ENCODE peak calls at places on chromosomes 12 and 14, in six cellular contexts. One of them, this sample, is unnamed.

GRCh38 chr14:30805284-30805683 is 69.1 kb upstream of the COCH start:
- DNase-seq in HuH-7: no peak
- DNase-seq in naive thymus-derived CD8-positive, alpha-beta T cell: no peak
- DNase-seq in GM20000: no peak
- DNase-seq in pancreas: no peak
- DNase-seq in mesenchymal stem cell: no peak
- DNase-seq in this sample: no peak

GRCh38 chr12:54006700-54007220 is 2.0 kb upstream of the HOXC8 start:
- DNase-seq in pancreas: no peak
- DNase-seq in mesenchymal stem cell: peak
- DNase-seq in HuH-7: no peak
- DNase-seq in naive thymus-derived CD8-positive, alpha-beta T cell: no peak
- DNase-seq in GM20000: no peak
- DNase-seq in this sample: no peak

GRCh38 chr12:50569876-50570275 is 65.1 kb downstream of the DIP2B start:
- DNase-seq in mesenchymal stem cell: peak
- DNase-seq in naive thymus-derived CD8-positive, alpha-beta T cell: no peak
- DNase-seq in pancreas: no peak
- DNase-seq in HuH-7: no peak
- DNase-seq in GM20000: no peak
- DNase-seq in this sample: no peak

GRCh38 chr14:66388516-66388915 is 97.7 kb upstream of the CCDC196 start:
- DNase-seq in mesenchymal stem cell: no peak
- DNase-seq in pancreas: no peak
- DNase-seq in GM20000: no peak
- DNase-seq in HuH-7: no peak
- DNase-seq in naive thymus-derived CD8-positive, alpha-beta T cell: no peak
- DNase-seq in this sample: no peak

GRCh38 chr12:32016680-32017482 is 57.7 kb downstream of the RESF1 start:
- DNase-seq in HuH-7: no peak
- DNase-seq in GM20000: no peak
- DNase-seq in mesenchymal stem cell: no peak
- DNase-seq in naive thymus-derived CD8-positive, alpha-beta T cell: no peak
- DNase-seq in pancreas: no peak
- DNase-seq in this sample: no peak

GRCh38 chr12:112473056-112473455 is 54.3 kb downstream of the PTPN11 start:
- DNase-seq in GM20000: no peak
- DNase-seq in HuH-7: peak
- DNase-seq in naive thymus-derived CD8-positive, alpha-beta T cell: no peak
- DNase-seq in pancreas: no peak
- DNase-seq in mesenchymal stem cell: peak
- DNase-seq in this sample: peak

GRCh38 chr12:26524862-26525465 is 308.0 kb downstream of the ITPR2 start:
- DNase-seq in HuH-7: no peak
- DNase-seq in naive thymus-derived CD8-positive, alpha-beta T cell: no peak
- DNase-seq in pancreas: no peak
- DNase-seq in mesenchymal stem cell: peak
- DNase-seq in GM20000: no peak
- DNase-seq in this sample: peak

GRCh38 chr14:71703477-71703876 is 228.8 kb upstream of the RGS6 start:
- DNase-seq in mesenchymal stem cell: peak
- DNase-seq in HuH-7: no peak
- DNase-seq in naive thymus-derived CD8-positive, alpha-beta T cell: no peak
- DNase-seq in pancreas: no peak
- DNase-seq in GM20000: no peak
- DNase-seq in this sample: no peak

GRCh38 chr12:120439646-120440247 is 1.8 kb downstream of the COX6A1 start:
- DNase-seq in mesenchymal stem cell: peak
- DNase-seq in pancreas: peak
- DNase-seq in GM20000: peak
- DNase-seq in naive thymus-derived CD8-positive, alpha-beta T cell: peak
- DNase-seq in HuH-7: peak
- DNase-seq in this sample: peak

GRCh38 chr14:56129941-56130340 is 11.7 kb downstream of the PELI2 start:
- DNase-seq in mesenchymal stem cell: no peak
- DNase-seq in pancreas: no peak
- DNase-seq in GM20000: no peak
- DNase-seq in HuH-7: no peak
- DNase-seq in naive thymus-derived CD8-positive, alpha-beta T cell: no peak
- DNase-seq in this sample: no peak

GRCh38 chr12:91276529-91276928 is 93.9 kb upstream of the DCN start:
- DNase-seq in mesenchymal stem cell: no peak
- DNase-seq in GM20000: no peak
- DNase-seq in naive thymus-derived CD8-positive, alpha-beta T cell: no peak
- DNase-seq in HuH-7: no peak
- DNase-seq in pancreas: no peak
- DNase-seq in this sample: no peak

GRCh38 chr12:104115587-104115975 is 22.4 kb downstream of the NFYB start:
- DNase-seq in naive thymus-derived CD8-positive, alpha-beta T cell: no peak
- DNase-seq in HuH-7: no peak
- DNase-seq in mesenchymal stem cell: no peak
- DNase-seq in GM20000: no peak
- DNase-seq in pancreas: no peak
- DNase-seq in this sample: no peak

GRCh38 chr14:93775744-93776143 is 12.5 kb downstream of the PRIMA1 start:
- DNase-seq in HuH-7: no peak
- DNase-seq in pancreas: no peak
- DNase-seq in mesenchymal stem cell: no peak
- DNase-seq in GM20000: no peak
- DNase-seq in naive thymus-derived CD8-positive, alpha-beta T cell: no peak
- DNase-seq in this sample: no peak

GRCh38 chr12:123382684-123383083 is 1.2 kb upstream of the KMT5A start:
- DNase-seq in mesenchymal stem cell: no peak
- DNase-seq in HuH-7: no peak
- DNase-seq in GM20000: no peak
- DNase-seq in naive thymus-derived CD8-positive, alpha-beta T cell: no peak
- DNase-seq in pancreas: no peak
- DNase-seq in this sample: no peak

GRCh38 chr14:55814873-55815272 is 234.9 kb downstream of the KTN1 start:
- DNase-seq in pancreas: no peak
- DNase-seq in mesenchymal stem cell: no peak
- DNase-seq in HuH-7: no peak
- DNase-seq in naive thymus-derived CD8-positive, alpha-beta T cell: no peak
- DNase-seq in GM20000: no peak
- DNase-seq in this sample: no peak

GRCh38 chr12:88549929-88550328 is 30.3 kb downstream of the KITLG start:
- DNase-seq in HuH-7: no peak
- DNase-seq in GM20000: no peak
- DNase-seq in mesenchymal stem cell: peak
- DNase-seq in naive thymus-derived CD8-positive, alpha-beta T cell: no peak
- DNase-seq in pancreas: no peak
- DNase-seq in this sample: no peak

GRCh38 chr12:108457734-108458361 is 57.2 kb upstream of the FICD start:
- DNase-seq in pancreas: no peak
- DNase-seq in GM20000: no peak
- DNase-seq in naive thymus-derived CD8-positive, alpha-beta T cell: no peak
- DNase-seq in mesenchymal stem cell: no peak
- DNase-seq in HuH-7: no peak
- DNase-seq in this sample: no peak

GRCh38 chr12:131327521-131328488 is 374.1 kb downstream of the ADGRD1 start:
- DNase-seq in naive thymus-derived CD8-positive, alpha-beta T cell: no peak
- DNase-seq in mesenchymal stem cell: no peak
- DNase-seq in pancreas: no peak
- DNase-seq in GM20000: no peak
- DNase-seq in HuH-7: no peak
- DNase-seq in this sample: no peak

GRCh38 chr12:119036878-119037493 is 55.6 kb downstream of the SRRM4 start:
- DNase-seq in naive thymus-derived CD8-positive, alpha-beta T cell: no peak
- DNase-seq in HuH-7: peak
- DNase-seq in GM20000: peak
- DNase-seq in pancreas: no peak
- DNase-seq in mesenchymal stem cell: no peak
- DNase-seq in this sample: peak

GRCh38 chr14:101619484-101619883 is 58.2 kb downstream of the DIO3 start:
- DNase-seq in mesenchymal stem cell: no peak
- DNase-seq in naive thymus-derived CD8-positive, alpha-beta T cell: no peak
- DNase-seq in HuH-7: no peak
- DNase-seq in pancreas: no peak
- DNase-seq in GM20000: no peak
- DNase-seq in this sample: no peak

GRCh38 chr12:52370906-52371608 is 3.8 kb upstream of the KRT85 start:
- DNase-seq in HuH-7: no peak
- DNase-seq in mesenchymal stem cell: no peak
- DNase-seq in GM20000: no peak
- DNase-seq in naive thymus-derived CD8-positive, alpha-beta T cell: no peak
- DNase-seq in pancreas: no peak
- DNase-seq in this sample: no peak

GRCh38 chr12:85405781-85406522 is 125.9 kb downstream of the ALX1 start:
- DNase-seq in pancreas: no peak
- DNase-seq in GM20000: no peak
- DNase-seq in mesenchymal stem cell: peak
- DNase-seq in HuH-7: no peak
- DNase-seq in naive thymus-derived CD8-positive, alpha-beta T cell: no peak
- DNase-seq in this sample: no peak

GRCh38 chr12:11862794-11863193 is 207.9 kb upstream of the BCL2L14 start:
- DNase-seq in GM20000: peak
- DNase-seq in mesenchymal stem cell: peak
- DNase-seq in naive thymus-derived CD8-positive, alpha-beta T cell: no peak
- DNase-seq in pancreas: no peak
- DNase-seq in HuH-7: no peak
- DNase-seq in this sample: no peak

GRCh38 chr12:9378430-9378835 is 170.2 kb upstream of the PZP start:
- DNase-seq in GM20000: no peak
- DNase-seq in pancreas: no peak
- DNase-seq in naive thymus-derived CD8-positive, alpha-beta T cell: no peak
- DNase-seq in HuH-7: peak
- DNase-seq in mesenchymal stem cell: no peak
- DNase-seq in this sample: peak

GRCh38 chr14:93954516-93954830 is 21.9 kb downstream of the ASB2 start:
- DNase-seq in pancreas: no peak
- DNase-seq in mesenchymal stem cell: no peak
- DNase-seq in naive thymus-derived CD8-positive, alpha-beta T cell: no peak
- DNase-seq in HuH-7: no peak
- DNase-seq in GM20000: no peak
- DNase-seq in this sample: no peak

GRCh38 chr12:42568952-42569916 is 20.3 kb downstream of the PRICKLE1 start:
- DNase-seq in GM20000: peak
- DNase-seq in naive thymus-derived CD8-positive, alpha-beta T cell: no peak
- DNase-seq in pancreas: no peak
- DNase-seq in HuH-7: no peak
- DNase-seq in mesenchymal stem cell: peak
- DNase-seq in this sample: peak

GRCh38 chr14:77035267-77035666 is 6.8 kb upstream of the IRF2BPL start:
- DNase-seq in mesenchymal stem cell: no peak
- DNase-seq in GM20000: no peak
- DNase-seq in naive thymus-derived CD8-positive, alpha-beta T cell: no peak
- DNase-seq in HuH-7: no peak
- DNase-seq in pancreas: no peak
- DNase-seq in this sample: no peak